ENCODE peak calls at places on chromosomes 3 and 15, in six cellular contexts. K, M, B, C, Y and Q are unnamed samples.
A peak's percentile ranks its signal among the peaks of the same experiment; 100 is the strongest.

GRCh38 chr15:56040081-56041035 is 46.9 kb upstream of the NEDD4 start:
- DNase-seq in B (peak; percentile 25), Y (peak; percentile 55), M (no peak), K (peak; percentile 37), C (peak; percentile 95), Q (no peak)

GRCh38 chr3:17535173-17535730 is 207.2 kb downstream of the TBC1D5 start:
- DNase-seq in K (no peak), M (no peak), C (no peak), Y (no peak), B (no peak), Q (no peak)

GRCh38 chr3:4019509-4019908 is 220.3 kb downstream of the LRRN1 start:
- DNase-seq in K (no peak), Y (no peak), C (no peak), M (no peak), B (no peak), Q (no peak)

GRCh38 chr3:182364323-182364722 is 429.0 kb upstream of the ATP11B start:
- DNase-seq in K (no peak), C (no peak), B (no peak), M (no peak), Y (no peak), Q (no peak)

GRCh38 chr3:10338591-10339369 is 17.9 kb upstream of the SEC13 start:
- DNase-seq in C (no peak), Y (no peak), M (no peak), K (no peak), B (no peak), Q (no peak)

GRCh38 chr3:47266709-47267489 is 15.7 kb downstream of the KIF9 start:
- DNase-seq in B (no peak), K (peak; percentile 51), Y (peak; percentile 58), M (peak; percentile 27), C (peak; percentile 97), Q (no peak)

GRCh38 chr3:128550113-128550440 is 57.1 kb upstream of the GATA2 start:
- DNase-seq in M (no peak), C (no peak), B (no peak), Y (no peak), K (no peak), Q (no peak)

GRCh38 chr3:71389911-71390573 is 193.5 kb downstream of the FOXP1 start:
- DNase-seq in B (peak; percentile 29), K (peak; percentile 21), C (peak; percentile 47), Y (peak; percentile 66), M (no peak), Q (no peak)

GRCh38 chr3:108103971-108104797 is 13.4 kb upstream of the CD47 start:
- DNase-seq in C (no peak), B (no peak), M (no peak), K (no peak), Y (no peak), Q (peak; percentile 40)

GRCh38 chr3:139518296-139518695 is 21.2 kb downstream of the RBP1 start:
- DNase-seq in C (no peak), B (no peak), K (no peak), Y (no peak), M (no peak), Q (no peak)

GRCh38 chr3:182760576-182761164 is 32.6 kb upstream of the ATP11B start:
- DNase-seq in C (no peak), M (no peak), Y (no peak), K (no peak), B (no peak), Q (no peak)

GRCh38 chr3:194537732-194538247 is 51.0 kb upstream of the ATP13A3 start:
- DNase-seq in B (no peak), M (no peak), C (peak; percentile 35), K (no peak), Y (no peak), Q (no peak)

GRCh38 chr3:129795596-129795995 is 97.9 kb downstream of the TMCC1 start:
- DNase-seq in Y (no peak), K (no peak), B (peak; percentile 9), C (peak; percentile 59), M (no peak), Q (no peak)

GRCh38 chr3:15800780-15801179 is 3.0 kb upstream of the ANKRD28 start:
- DNase-seq in M (no peak), Y (no peak), B (no peak), C (no peak), K (no peak), Q (no peak)

GRCh38 chr3:116512281-116512680 is 67.0 kb upstream of the LSAMP start:
- DNase-seq in Y (no peak), B (no peak), C (no peak), K (no peak), M (no peak), Q (no peak)

GRCh38 chr3:116512931-116513330 is 67.6 kb upstream of the LSAMP start:
- DNase-seq in M (no peak), C (no peak), Y (no peak), K (no peak), B (no peak), Q (no peak)

DNA sequence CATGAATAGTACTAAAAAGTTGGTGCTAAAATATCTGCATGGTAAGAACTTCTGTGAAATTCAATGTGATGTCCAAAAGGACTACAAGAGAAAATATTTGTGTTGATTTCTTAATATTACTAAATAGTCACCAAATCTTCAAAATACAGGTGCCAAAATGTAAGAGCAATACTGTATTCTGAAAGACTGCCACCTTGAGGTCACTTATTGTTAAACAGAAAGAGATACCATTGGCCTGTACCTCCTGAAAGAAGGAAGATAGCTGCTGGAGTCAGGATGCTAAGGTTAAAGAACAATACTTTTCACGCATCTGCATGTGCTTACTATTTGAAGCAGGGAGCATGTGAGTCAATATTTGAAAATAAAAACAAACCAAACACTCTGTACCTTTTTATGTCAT is 72.0 kb upstream of the LSAMP start:
- DNase-seq in M (no peak), K (no peak), Y (no peak), B (no peak), C (peak; percentile 11), Q (no peak)
- TF ChIP-seq CTCF in M (no peak), K (no peak), Y (no peak), B (peak; percentile 32), C (peak; percentile 27), Q (peak; percentile 19)

DNA sequence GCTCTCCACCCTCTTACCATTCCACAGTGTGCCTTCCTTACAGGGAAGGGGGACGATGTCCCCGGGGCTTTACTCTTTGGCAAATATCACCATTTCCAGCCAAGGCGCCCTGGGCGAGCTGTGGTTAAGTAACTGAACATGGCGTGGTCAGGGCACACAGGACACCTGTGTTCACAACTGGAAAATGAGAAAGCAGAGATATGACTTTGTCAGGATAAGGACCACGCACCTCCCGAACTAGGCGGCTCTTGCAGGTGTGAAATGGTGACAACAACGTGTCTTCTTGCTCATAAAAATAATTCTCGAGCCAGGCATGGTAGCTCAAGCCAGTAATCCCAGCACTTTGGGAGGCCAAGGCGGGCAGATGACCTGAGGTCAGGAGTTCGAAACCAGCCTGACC is 154.8 kb downstream of the LRRC28 start:
- DNase-seq in B (no peak), K (no peak), Y (no peak), C (no peak), M (no peak), Q (no peak)
- TF ChIP-seq CTCF in B (no peak), K (no peak), Y (no peak), C (no peak), M (no peak), Q (no peak)

GRCh38 chr3:14560110-14560509 is 20.0 kb upstream of the GRIP2 start:
- DNase-seq in B (no peak), M (no peak), K (no peak), C (no peak), Y (no peak), Q (no peak)

GRCh38 chr3:14554715-14555114 is 14.6 kb upstream of the GRIP2 start:
- DNase-seq in Y (no peak), K (no peak), B (no peak), M (no peak), C (no peak), Q (no peak)

GRCh38 chr3:14555835-14556234 is 15.7 kb upstream of the GRIP2 start:
- DNase-seq in Y (no peak), K (no peak), C (no peak), B (no peak), M (no peak), Q (no peak)

GRCh38 chr3:14561051-14561634 is 21.0 kb upstream of the GRIP2 start:
- DNase-seq in M (no peak), C (peak; percentile 49), B (no peak), Y (no peak), K (no peak), Q (no peak)

GRCh38 chr3:14558029-14558428 is 17.9 kb upstream of the GRIP2 start:
- DNase-seq in Y (no peak), B (no peak), C (no peak), K (no peak), M (no peak), Q (no peak)
- TF ChIP-seq CTCF in Y (no peak), B (no peak), C (no peak), K (no peak), M (no peak), Q (no peak)

GRCh38 chr3:38131621-38132369 is 5.1 kb downstream of the ACAA1 start:
- DNase-seq in M (no peak), K (no peak), Y (peak; percentile 47), C (peak; percentile 47), B (no peak), Q (no peak)
- TF ChIP-seq CTCF in M (no peak), K (peak; percentile 26), Y (peak; percentile 42), C (peak; percentile 57), B (peak; percentile 80), Q (no peak)

GRCh38 chr15:96329403-96329981 is 1.0 kb upstream of the NR2F2 start:
- DNase-seq in K (no peak), B (no peak), C (peak; percentile 36), M (no peak), Y (no peak), Q (no peak)

GRCh38 chr15:96328101-96328958 is 2.2 kb upstream of the NR2F2 start:
- DNase-seq in C (peak; percentile 44), B (no peak), M (no peak), Y (no peak), K (no peak), Q (no peak)

GRCh38 chr15:96326551-96327154 is 3.8 kb upstream of the NR2F2 start:
- DNase-seq in K (no peak), Y (peak; percentile 54), B (no peak), M (no peak), C (peak; percentile 73), Q (no peak)

GRCh38 chr15:96325579-96326331 is 4.7 kb upstream of the NR2F2 start:
- DNase-seq in M (no peak), Y (no peak), K (no peak), C (peak; percentile 57), B (no peak), Q (no peak)

DNA sequence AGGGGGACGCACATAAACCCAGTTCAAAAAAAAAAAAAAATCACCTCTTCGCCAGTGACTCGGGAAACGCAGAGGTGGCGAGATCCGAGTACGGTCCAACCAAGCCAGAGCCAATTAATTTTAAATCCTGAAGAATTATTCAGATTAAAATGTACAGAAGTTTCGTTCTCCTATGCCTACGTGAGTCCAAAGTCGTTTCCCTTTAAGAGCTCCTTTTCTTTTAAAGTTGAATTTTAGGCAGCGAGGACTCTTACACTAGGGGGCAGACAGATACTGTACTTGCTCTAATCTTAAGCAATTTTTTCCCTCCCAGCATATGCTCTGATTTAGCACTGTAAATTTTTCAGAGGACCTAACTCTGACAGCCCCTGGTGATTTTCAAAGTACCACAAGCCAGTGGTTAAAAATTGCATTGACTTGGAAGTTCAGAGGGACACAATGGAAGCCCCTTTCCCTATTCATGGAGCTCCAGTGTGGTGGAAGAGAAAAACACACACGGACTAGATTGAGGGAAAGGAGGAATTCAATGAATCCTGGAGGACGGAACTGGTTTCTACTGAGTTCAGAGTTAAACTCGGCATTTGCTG is 3.3 kb upstream of the NR2F2 start:
- DNase-seq in B (no peak), K (no peak), C (peak; percentile 92), M (no peak), Y (no peak), Q (no peak)
- TF ChIP-seq CTCF in B (peak; percentile 28), K (peak; percentile 79), C (peak; percentile 76), M (no peak), Y (peak; percentile 69), Q (peak; percentile 58)